ENCODE peak calls at places on chromosomes 1 and 21, in four cellular contexts. R, F, G and S are unnamed samples.

GRCh38 chr1:246959944-246960693 is 28.4 kb upstream of the AHCTF1 start:
- DNase-seq in R (peak), F (no peak), G (no peak), S (no peak)

GRCh38 chr1:227848430-227848932 is 33.0 kb downstream of the PRSS38 start:
- DNase-seq in R (no peak), F (no peak), G (peak), S (no peak)

GRCh38 chr1:84152649-84153056 is 8.6 kb downstream of the PRKACB start:
- DNase-seq in R (peak), F (no peak), G (no peak), S (no peak)

GRCh38 chr1:109932679-109933078 is 22.0 kb downstream of the CSF1 start:
- DNase-seq in R (no peak), F (no peak), G (no peak), S (no peak)

GRCh38 chr1:179091691-179092165 is 9.9 kb downstream of the TOR3A start:
- DNase-seq in R (no peak), F (peak), G (no peak), S (peak)

GRCh38 chr1:58839871-58840835 is 56.3 kb upstream of the JUN start:
- DNase-seq in R (no peak), F (no peak), G (no peak), S (peak)

GRCh38 chr1:3453891-3454810 is at the start of gene ARHGEF16:
- DNase-seq in R (no peak), F (peak), G (peak), S (peak)

GRCh38 chr1:5348732-5349465 is 643.3 kb downstream of the NPHP4 start:
- DNase-seq in R (no peak), F (no peak), G (peak), S (no peak)

GRCh38 chr1:62438163-62438562 is 1.3 kb downstream of the USP1 start:
- DNase-seq in R (no peak), F (no peak), G (no peak), S (no peak)

GRCh38 chr1:31364561-31365255 is 8.2 kb downstream of the FABP3 start:
- DNase-seq in R (no peak), F (no peak), G (no peak), S (no peak)

GRCh38 chr1:218557731-218558130 is 212.6 kb downstream of the TGFB2 start:
- DNase-seq in R (no peak), F (no peak), G (no peak), S (no peak)

GRCh38 chr1:18778437-18778836 is 81.0 kb downstream of the TAS1R2 start:
- DNase-seq in R (no peak), F (no peak), G (no peak), S (no peak)

GRCh38 chr21:41234574-41234973 is 66.6 kb downstream of the BACE2 start:
- DNase-seq in R (no peak), F (no peak), G (no peak), S (no peak)

GRCh38 chr1:3268281-3268680 is 186.2 kb upstream of the ARHGEF16 start:
- DNase-seq in R (no peak), F (no peak), G (no peak), S (no peak)

GRCh38 chr1:235628316-235629006 is 21.1 kb downstream of the GNG4 start:
- DNase-seq in R (no peak), F (no peak), G (no peak), S (no peak)

GRCh38 chr1:91700332-91700731 is 185.6 kb downstream of the TGFBR3 start:
- DNase-seq in R (no peak), F (no peak), G (no peak), S (peak)

GRCh38 chr1:906532-907420 is 16.9 kb upstream of the SAMD11 start:
- DNase-seq in R (no peak), F (no peak), G (no peak), S (peak)

GRCh38 chr1:59761440-59761839 is 53.3 kb upstream of the HOOK1 start:
- DNase-seq in R (no peak), F (no peak), G (no peak), S (peak)

GRCh38 chr1:13642306-13643004 is 57.5 kb upstream of the PRDM2 start:
- DNase-seq in R (no peak), F (no peak), G (no peak), S (no peak)

GRCh38 chr1:201739492-201740085 is 89.4 kb upstream of the IPO9 start:
- DNase-seq in R (no peak), F (no peak), G (no peak), S (no peak)

GRCh38 chr21:39208624-39209333 is 25.5 kb upstream of the PSMG1 start:
- DNase-seq in R (no peak), F (no peak), G (peak), S (peak)

GRCh38 chr1:11740258-11741192 is 4.6 kb downstream of the AGTRAP start:
- DNase-seq in R (no peak), F (no peak), G (peak), S (no peak)

GRCh38 chr1:8858112-8858668 is 20.3 kb downstream of the ENO1 start:
- DNase-seq in R (no peak), F (peak), G (no peak), S (peak)

GRCh38 chr1:200894712-200895447 is at the start of gene INAVA:
- DNase-seq in R (no peak), F (no peak), G (no peak), S (no peak)

GRCh38 chr21:32994305-32994704 is 31.4 kb upstream of the OLIG2 start:
- DNase-seq in R (no peak), F (no peak), G (peak), S (peak)

GRCh38 chr1:197917813-197918646 is 858 bp downstream of the LHX9 start:
- DNase-seq in R (no peak), F (no peak), G (no peak), S (no peak)

GRCh38 chr1:119870917-119871486 is 25.3 kb downstream of the ADAM30 start:
- DNase-seq in R (no peak), F (peak), G (peak), S (peak)

GRCh38 chr1:219463629-219464028 is 149.3 kb downstream of the ZC3H11B start:
- DNase-seq in R (no peak), F (no peak), G (no peak), S (no peak)

GRCh38 chr1:46521417-46521816 is 30.0 kb downstream of the KNCN start:
- DNase-seq in R (no peak), F (no peak), G (no peak), S (no peak)

GRCh38 chr1:61043010-61043820 is 39.1 kb upstream of the NFIA start:
- DNase-seq in R (no peak), F (peak), G (no peak), S (peak)

GRCh38 chr1:207431508-207431907 is 22.6 kb upstream of the CR2 start:
- DNase-seq in R (no peak), F (no peak), G (no peak), S (no peak)

GRCh38 chr1:24888061-24888970 is 41.8 kb downstream of the RUNX3 start:
- DNase-seq in R (no peak), F (no peak), G (no peak), S (no peak)

GRCh38 chr1:173424786-173425407 is 52.2 kb upstream of the PRDX6 start:
- DNase-seq in R (no peak), F (no peak), G (no peak), S (peak)

GRCh38 chr1:15110128-15110866 is 43.2 kb upstream of the TMEM51 start:
- DNase-seq in R (no peak), F (peak), G (peak), S (no peak)

GRCh38 chr1:193545171-193545570 is 358.8 kb upstream of the B3GALT2 start:
- DNase-seq in R (no peak), F (no peak), G (no peak), S (no peak)

GRCh38 chr1:211654838-211655787 is 20.3 kb downstream of the NEK2 start:
- DNase-seq in R (no peak), F (peak), G (peak), S (peak)

GRCh38 chr1:152858062-152858461 is 1.7 kb upstream of the LCE7A start:
- DNase-seq in R (no peak), F (no peak), G (no peak), S (no peak)

GRCh38 chr1:172266528-172267174 is 153.8 kb upstream of the C1orf105 start:
- DNase-seq in R (no peak), F (no peak), G (no peak), S (no peak)

GRCh38 chr1:183600136-183600535 is 9.9 kb upstream of the NCF2 start:
- DNase-seq in R (no peak), F (no peak), G (no peak), S (peak)
- H3K9ac ChIP-seq in R (no peak), F (no peak), G (no peak), S (no peak)

DNA sequence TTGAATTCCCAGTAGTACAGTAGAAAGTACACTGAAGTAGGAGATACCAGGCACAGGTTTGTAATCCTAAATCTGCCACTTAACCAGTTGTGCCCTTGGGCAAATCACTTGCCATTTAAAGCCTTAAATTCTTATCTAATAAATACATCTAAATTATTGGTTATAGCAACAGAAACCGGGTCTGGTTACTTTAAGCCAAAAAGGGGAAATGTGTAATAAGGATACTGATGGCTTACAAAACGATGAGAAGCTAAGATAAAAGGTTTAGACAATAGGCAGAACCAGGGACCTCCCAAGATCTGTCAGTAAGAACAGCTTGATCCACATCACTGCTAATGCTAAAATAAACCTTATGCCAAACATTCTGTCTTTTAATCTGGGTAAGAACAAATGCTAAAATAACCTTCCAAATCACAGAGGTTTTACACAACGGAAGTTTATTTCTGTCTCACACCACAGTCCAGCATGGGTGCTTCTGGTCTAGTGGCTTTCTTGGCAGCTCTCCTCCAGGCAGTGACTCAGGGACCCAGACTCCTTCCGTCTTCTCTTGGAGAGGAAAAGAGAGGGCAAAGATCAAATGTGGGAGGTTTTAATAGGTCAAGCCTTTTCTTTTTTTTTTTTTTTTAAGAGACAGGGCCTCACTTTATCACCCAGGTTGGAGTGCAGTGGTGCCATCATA is 16.5 kb upstream of the ZMYM1 start:
- DNase-seq in R (peak), F (no peak), G (peak), S (peak)
- TF ChIP-seq BHLHE40 in R (no peak), F (no peak), G (no peak), S (no peak)

GRCh38 chr1:202858789-202859414 is 30.0 kb downstream of the RABIF start:
- DNase-seq in R (no peak), F (no peak), G (no peak), S (no peak)
- H3K9ac ChIP-seq in R (no peak), F (no peak), G (peak), S (no peak)

GRCh38 chr21:44259082-44259705 is 2.5 kb downstream of the DNMT3L start:
- DNase-seq in R (no peak), F (no peak), G (no peak), S (peak)

GRCh38 chr21:44255519-44255981 is 6.1 kb downstream of the DNMT3L start:
- DNase-seq in R (no peak), F (no peak), G (no peak), S (peak)

GRCh38 chr21:44260791-44261190 is 906 bp downstream of the DNMT3L start:
- DNase-seq in R (no peak), F (no peak), G (no peak), S (no peak)

GRCh38 chr21:44261191-44261631 is 486 bp downstream of the DNMT3L start:
- DNase-seq in R (no peak), F (no peak), G (no peak), S (no peak)

DNA sequence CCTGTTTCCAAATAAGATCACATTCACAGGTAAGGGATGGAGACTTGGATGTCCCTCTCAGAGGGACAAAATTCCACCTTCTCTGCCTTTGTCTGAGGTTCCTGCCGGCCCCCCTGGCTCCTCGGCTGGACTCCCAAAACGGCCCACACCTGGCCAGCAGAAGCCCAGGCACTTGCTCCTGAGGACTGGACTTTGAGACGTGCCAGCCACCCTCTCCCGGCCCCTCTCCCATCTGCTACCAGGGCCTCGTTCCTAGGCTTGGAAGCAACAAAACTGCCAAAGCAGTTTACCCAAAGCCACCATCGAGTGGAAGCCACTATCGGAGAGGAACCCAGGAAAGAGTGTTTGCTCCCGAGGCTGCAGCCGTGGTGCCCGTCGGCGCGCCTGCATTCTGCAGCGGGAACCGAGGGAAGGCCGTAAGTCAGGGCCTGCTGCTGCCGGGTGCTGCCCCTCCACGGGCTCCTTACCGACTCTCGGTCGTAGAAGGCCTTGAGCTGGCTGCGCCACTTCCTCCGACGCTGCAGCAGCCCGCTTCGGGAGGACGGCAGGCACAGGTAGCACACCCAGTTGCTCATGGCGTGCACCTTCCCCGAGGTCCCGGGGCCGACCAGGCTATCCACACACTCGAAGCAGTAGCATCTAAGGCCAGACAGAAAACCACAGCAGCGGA is 3.5 kb downstream of the DNMT3L start:
- DNase-seq in R (no peak), F (no peak), G (no peak), S (no peak)
- TF ChIP-seq BHLHE40 in R (no peak), F (no peak), G (no peak), S (no peak)

GRCh38 chr1:97849350-97850339 is 71.2 kb downstream of the DPYD start:
- DNase-seq in R (no peak), F (no peak), G (no peak), S (peak)
- H3K9ac ChIP-seq in R (no peak), F (no peak), G (no peak), S (no peak)

DNA sequence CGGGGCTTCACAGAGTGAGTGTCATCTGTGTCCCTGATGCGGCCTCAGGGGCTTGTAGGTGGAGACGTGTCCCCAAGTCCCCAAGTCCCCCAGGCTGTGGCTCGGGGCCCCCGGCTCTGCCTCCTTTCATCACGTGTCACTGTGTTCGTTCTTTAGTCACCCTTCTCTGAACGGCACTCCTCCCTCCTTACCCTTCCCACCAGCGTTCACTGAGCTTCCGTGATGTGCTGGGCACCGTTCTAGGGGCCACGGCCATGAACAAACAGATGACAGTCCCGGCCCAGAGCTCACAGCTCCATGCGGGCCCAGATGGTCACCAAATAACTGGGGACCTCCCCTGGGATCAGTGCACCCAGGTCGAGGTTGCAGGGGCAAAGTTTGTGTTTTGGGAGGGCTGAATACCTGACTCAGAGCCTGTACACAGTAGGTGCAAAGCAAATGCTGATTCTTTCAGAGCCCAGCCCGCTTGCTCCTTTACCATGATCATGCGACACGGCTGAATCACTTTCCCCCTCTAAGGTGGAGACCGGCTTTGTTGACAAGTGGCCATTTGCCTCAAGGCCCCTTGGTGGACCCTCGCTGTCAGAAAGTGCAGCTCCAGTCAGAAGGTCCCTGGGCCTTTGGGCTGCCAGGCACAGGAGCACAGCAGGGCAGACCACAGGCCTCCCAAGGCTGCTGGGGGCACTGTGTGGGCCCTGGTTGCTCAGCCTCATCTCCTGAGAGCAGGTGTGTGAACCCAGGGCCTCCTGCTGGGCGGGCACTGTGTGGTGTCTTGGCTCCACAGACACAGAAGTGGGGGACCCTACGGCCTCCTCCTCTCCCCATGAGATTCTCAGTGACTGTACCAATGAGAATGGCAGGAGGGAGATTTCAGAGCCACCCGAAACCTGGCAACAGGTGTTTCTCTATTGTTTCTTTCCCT is 592.5 kb downstream of the PTPRU start:
- DNase-seq in R (no peak), F (no peak), G (no peak), S (no peak)
- TF ChIP-seq BHLHE40 in R (no peak), F (no peak), G (no peak), S (no peak)

GRCh38 chr1:160877221-160877620 is 7.8 kb downstream of the ITLN1 start:
- DNase-seq in R (no peak), F (no peak), G (no peak), S (no peak)

GRCh38 chr1:160879056-160879455 is 5.9 kb downstream of the ITLN1 start:
- DNase-seq in R (no peak), F (no peak), G (no peak), S (no peak)

GRCh38 chr1:160874935-160875334 is 10.0 kb downstream of the ITLN1 start:
- DNase-seq in R (no peak), F (no peak), G (no peak), S (no peak)

DNA sequence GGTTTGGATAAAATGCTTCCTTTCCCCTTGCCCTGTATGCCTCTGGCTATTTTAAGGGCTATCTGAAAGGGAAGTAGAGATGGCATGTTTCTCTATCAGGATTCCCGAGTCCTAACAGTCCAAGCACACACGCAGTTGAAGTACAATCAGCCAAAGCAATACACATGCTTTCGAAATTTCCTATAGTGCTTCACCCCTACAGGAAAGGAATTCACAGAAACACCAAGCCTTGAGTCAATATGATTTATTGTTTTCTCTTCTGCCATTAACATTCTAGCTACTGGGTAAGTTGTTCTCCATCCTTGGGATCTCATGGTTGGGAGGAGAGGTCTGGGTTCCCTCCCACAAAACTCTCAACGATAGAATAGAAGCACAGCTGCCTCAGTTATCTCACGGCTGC is 8.7 kb downstream of the ITLN1 start:
- DNase-seq in R (no peak), F (no peak), G (no peak), S (no peak)
- H3K9ac ChIP-seq in R (no peak), F (no peak), G (no peak), S (no peak)

DNA sequence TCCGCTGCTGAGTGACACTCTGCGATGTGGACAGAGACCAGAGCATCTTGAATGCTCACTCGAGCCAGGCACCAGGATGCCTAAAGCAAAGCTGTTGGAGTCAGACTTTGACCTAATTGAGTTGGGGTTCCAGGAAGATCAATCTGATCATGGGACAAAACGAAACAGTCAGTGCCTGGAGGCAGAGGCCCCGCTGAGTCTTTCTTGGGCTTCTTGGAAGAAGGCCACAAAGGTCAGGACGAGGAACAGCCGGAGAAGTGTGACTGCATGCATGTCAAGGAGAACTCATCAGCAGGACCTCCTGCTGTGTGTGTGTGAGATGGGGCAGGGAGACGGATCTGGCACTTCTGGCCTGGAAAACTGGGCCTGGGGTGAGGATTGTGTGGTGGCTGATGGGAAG is 190.7 kb downstream of the CAMTA1 start:
- DNase-seq in R (no peak), F (no peak), G (no peak), S (no peak)
- TF ChIP-seq BHLHE40 in R (no peak), F (no peak), G (no peak), S (no peak)